ENCODE peak calls at places on chromosome 4, in ten cellular contexts. H is astrocyte of the spinal cord; O is heart right ventricle; S is GM06990; U is CD8-positive, alpha-beta T cell; J is uterus; V is stomach; P is IMR-90; T is OCI-LY7; N is MM.1S. G is an unnamed sample.

GRCh38 chr4:41178372-41179085 is 35.8 kb downstream of the APBB2 start:
- DNase-seq in H (peak), O (no peak), S (no peak), U (no peak), J (no peak), V (no peak), P (peak), T (no peak), N (no peak), G (peak)

GRCh38 chr4:38078590-38079381 is 118.6 kb downstream of the PTTG2 start:
- DNase-seq in H (peak), O (no peak), S (no peak), U (no peak), J (no peak), V (no peak), P (peak), T (no peak), N (no peak), G (peak)

GRCh38 chr4:183875251-183875825 is 29.8 kb upstream of the STOX2 start:
- DNase-seq in H (no peak), O (no peak), S (no peak), U (no peak), J (no peak), V (no peak), P (no peak), T (no peak), N (no peak), G (no peak)

GRCh38 chr4:70559924-70560323 is 32.1 kb upstream of the AMBN start:
- DNase-seq in H (no peak), O (no peak), S (no peak), U (no peak), J (no peak), V (no peak), P (no peak), T (no peak), N (no peak), G (no peak)

GRCh38 chr4:55386073-55386472 is 9.7 kb upstream of the TMEM165 start:
- DNase-seq in H (no peak), O (no peak), S (no peak), U (no peak), J (no peak), V (no peak), P (peak), T (peak), N (no peak), G (peak)

GRCh38 chr4:121885115-121885514 is 14.8 kb upstream of the BBS7 start:
- DNase-seq in H (no peak), O (no peak), S (no peak), U (no peak), J (no peak), V (no peak), P (no peak), T (no peak), N (no peak), G (no peak)

GRCh38 chr4:168057412-168057811 is 34.9 kb upstream of the ANXA10 start:
- DNase-seq in H (no peak), O (no peak), S (peak), U (no peak), J (no peak), V (no peak), P (no peak), T (no peak), N (peak), G (no peak)

GRCh38 chr4:48490012-48490679 is at the start of gene ZAR1:
- DNase-seq in H (no peak), O (peak), S (no peak), U (no peak), J (no peak), V (no peak), P (no peak), T (no peak), N (no peak), G (no peak)

GRCh38 chr4:75498041-75498440 is 16.2 kb downstream of the RCHY1 start:
- DNase-seq in H (peak), O (no peak), S (no peak), U (no peak), J (no peak), V (no peak), P (no peak), T (no peak), N (no peak), G (no peak)

GRCh38 chr4:110165382-110166285 is 32.8 kb downstream of the ELOVL6 start:
- DNase-seq in H (peak), O (no peak), S (no peak), U (peak), J (no peak), V (no peak), P (peak), T (peak), N (peak), G (peak)

GRCh38 chr4:112284662-112285411 is 867 bp downstream of the TIFA start:
- DNase-seq in H (peak), O (no peak), S (no peak), U (no peak), J (no peak), V (no peak), P (peak), T (peak), N (peak), G (no peak)

GRCh38 chr4:169238445-169238844 is 32.3 kb downstream of the SH3RF1 start:
- DNase-seq in H (no peak), O (no peak), S (no peak), U (no peak), J (no peak), V (no peak), P (peak), T (no peak), N (no peak), G (no peak)

GRCh38 chr4:141646969-141647368 is 10.6 kb downstream of the IL15 start:
- DNase-seq in H (no peak), O (no peak), S (no peak), U (no peak), J (no peak), V (no peak), P (peak), T (no peak), N (no peak), G (peak)

GRCh38 chr4:108031427-108032083 is 41.9 kb downstream of the HADH start:
- DNase-seq in H (no peak), O (no peak), S (no peak), U (peak), J (no peak), V (no peak), P (peak), T (no peak), N (no peak), G (no peak)

GRCh38 chr4:76055005-76055404 is 19.1 kb upstream of the CXCL11 start:
- DNase-seq in H (no peak), O (no peak), S (peak), U (no peak), J (no peak), V (no peak), P (no peak), T (peak), N (peak), G (no peak)

GRCh38 chr4:14375816-14376215 is 626.5 kb upstream of the CPEB2 start:
- DNase-seq in H (peak), O (no peak), S (no peak), U (no peak), J (no peak), V (no peak), P (peak), T (no peak), N (no peak), G (peak)

GRCh38 chr4:182604953-182605352 is 312.2 kb downstream of the DCTD start:
- DNase-seq in H (peak), O (no peak), S (no peak), U (no peak), J (no peak), V (no peak), P (peak), T (no peak), N (no peak), G (peak)

GRCh38 chr4:152063301-152064235 is 302.8 kb upstream of the GATB start:
- DNase-seq in H (no peak), O (no peak), S (no peak), U (peak), J (no peak), V (peak), P (no peak), T (no peak), N (no peak), G (no peak)

GRCh38 chr4:89797117-89797516 is 39.8 kb downstream of the SNCA start:
- DNase-seq in H (peak), O (no peak), S (no peak), U (no peak), J (no peak), V (no peak), P (peak), T (no peak), N (no peak), G (peak)

GRCh38 chr4:189177130-189177529 is 763.5 kb upstream of the FRG1 start:
- DNase-seq in H (no peak), O (no peak), S (no peak), U (no peak), J (no peak), V (no peak), P (peak), T (no peak), N (peak), G (no peak)

GRCh38 chr4:146577111-146577510 is 55.4 kb upstream of the SLC10A7 start:
- DNase-seq in H (peak), O (no peak), S (no peak), U (no peak), J (no peak), V (no peak), P (peak), T (no peak), N (no peak), G (peak)

GRCh38 chr4:168883513-168883912 is 126.5 kb downstream of the CBR4 start:
- DNase-seq in H (no peak), O (no peak), S (no peak), U (no peak), J (no peak), V (no peak), P (peak), T (no peak), N (no peak), G (no peak)

GRCh38 chr4:62018537-62018936 is 818.4 kb downstream of the ADGRL3 start:
- DNase-seq in H (no peak), O (no peak), S (no peak), U (no peak), J (no peak), V (no peak), P (no peak), T (no peak), N (no peak), G (no peak)

GRCh38 chr4:140253556-140254027 is 99.6 kb upstream of the MAML3 start:
- DNase-seq in H (no peak), O (no peak), S (no peak), U (no peak), J (no peak), V (no peak), P (no peak), T (no peak), N (no peak), G (no peak)
- H3K4me3 ChIP-seq in H (no peak), O (no peak), S (no peak), U (no peak), J (peak), V (peak), P (no peak), T (peak), N (no peak), G (no peak)

GRCh38 chr4:143202824-143203223 is 18.1 kb downstream of the USP38 start:
- DNase-seq in H (peak), O (no peak), S (no peak), U (no peak), J (no peak), V (no peak), P (no peak), T (no peak), N (peak), G (no peak)
- TF ChIP-seq CTCF in H (peak), O (peak), S (no peak), U (no peak), J (peak), V (no peak), P (peak), T (peak), N (peak), G (no peak)

GRCh38 chr4:26235500-26235899 is 85.3 kb upstream of the RBPJ start:
- DNase-seq in H (peak), O (peak), S (no peak), U (no peak), J (peak), V (peak), P (peak), T (no peak), N (no peak), G (no peak)
- H3K4me3 ChIP-seq in H (no peak), O (no peak), S (no peak), U (no peak), J (no peak), V (no peak), P (no peak), T (no peak), N (no peak), G (no peak)

GRCh38 chr4:187021436-187022205 is 298.0 kb upstream of the FAT1 start:
- DNase-seq in H (no peak), O (no peak), S (no peak), U (no peak), J (no peak), V (no peak), P (no peak), T (no peak), N (no peak), G (no peak)

DNA sequence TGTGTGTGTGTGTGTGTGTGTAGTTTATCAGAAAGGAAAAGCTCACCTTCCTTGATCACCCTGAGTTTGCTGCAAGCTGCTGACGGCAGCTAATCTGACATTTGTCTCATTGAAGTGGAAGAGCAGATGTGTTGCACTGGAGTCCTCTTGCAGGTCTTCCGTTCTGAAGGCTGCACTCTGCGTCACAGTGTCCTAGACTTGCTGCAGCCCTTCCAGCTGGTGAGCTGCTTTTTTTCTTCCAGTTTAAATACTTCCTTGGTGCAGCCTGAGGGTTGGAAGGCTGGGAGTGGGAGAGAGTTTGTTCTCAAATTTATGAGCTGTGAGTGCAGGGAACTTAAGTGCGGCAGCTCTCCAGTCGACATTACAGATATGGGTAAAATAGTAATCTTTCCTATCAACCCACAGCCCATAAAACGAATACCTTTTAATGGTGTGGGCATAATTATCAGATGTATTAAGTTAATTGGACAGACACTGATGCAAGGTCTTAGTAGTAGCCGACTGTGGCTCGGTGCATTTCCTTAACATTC is 303.6 kb upstream of the FAT1 start:
- DNase-seq in H (no peak), O (no peak), S (no peak), U (no peak), J (no peak), V (no peak), P (peak), T (no peak), N (no peak), G (no peak)
- TF ChIP-seq CTCF in H (no peak), O (no peak), S (no peak), U (no peak), J (no peak), V (no peak), P (no peak), T (no peak), N (no peak), G (no peak)

GRCh38 chr4:53595823-53596222 is 4.5 kb upstream of the LNX1 start:
- DNase-seq in H (no peak), O (no peak), S (no peak), U (no peak), J (no peak), V (no peak), P (no peak), T (no peak), N (no peak), G (no peak)
- H3K4me3 ChIP-seq in H (no peak), O (no peak), S (no peak), U (no peak), J (no peak), V (no peak), P (no peak), T (no peak), N (no peak), G (no peak)

GRCh38 chr4:6427439-6428090 is 44.8 kb downstream of the PPP2R2C start:
- DNase-seq in H (no peak), O (no peak), S (no peak), U (no peak), J (no peak), V (no peak), P (no peak), T (no peak), N (no peak), G (no peak)
- TF ChIP-seq CTCF in H (no peak), O (no peak), S (peak), U (no peak), J (no peak), V (no peak), P (no peak), T (peak), N (no peak), G (peak)

GRCh38 chr4:31375936-31376335 is 655.8 kb downstream of the PCDH7 start:
- DNase-seq in H (no peak), O (no peak), S (no peak), U (no peak), J (no peak), V (no peak), P (no peak), T (no peak), N (no peak), G (no peak)
- H3K4me3 ChIP-seq in H (no peak), O (no peak), S (no peak), U (no peak), J (no peak), V (no peak), P (no peak), T (no peak), N (no peak), G (no peak)

DNA sequence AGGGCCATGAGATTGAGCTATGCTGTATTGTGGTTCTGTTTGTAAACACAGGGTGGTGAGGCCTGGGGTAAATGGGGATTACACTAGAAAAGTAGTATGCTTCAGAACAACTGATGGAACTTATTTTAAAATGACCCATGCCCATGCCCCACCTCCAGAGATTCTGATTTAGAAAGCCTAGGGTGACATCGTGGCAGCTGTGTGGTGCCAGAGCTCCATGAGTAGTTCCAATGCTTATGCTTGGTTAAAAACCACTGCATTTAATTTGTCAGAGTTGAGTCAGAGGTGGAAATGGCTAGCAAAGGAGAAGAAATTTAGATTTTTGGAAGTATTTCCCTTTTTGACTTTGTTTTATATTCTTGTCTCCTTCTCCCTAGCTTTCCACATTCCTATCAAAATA is 63.4 kb upstream of the PDE5A start:
- DNase-seq in H (peak), O (no peak), S (no peak), U (no peak), J (no peak), V (no peak), P (peak), T (no peak), N (no peak), G (peak)
- TF ChIP-seq CTCF in H (peak), O (peak), S (no peak), U (no peak), J (no peak), V (no peak), P (peak), T (no peak), N (no peak), G (peak)

G was measured in brain microvascular endothelial cell.